ENCODE peak calls at places on chromosome 12, in five cellular contexts. F is ovary, A is osteoblast, I is MM.1S, B is gastrocnemius medialis. U is an unnamed sample. For H3K9me3, the result is how much of the 10 kb centered on the place peaks cover.

GRCh38 chr12:54378791-54379400 is 5.6 kb downstream of the ZNF385A start:
- DNase-seq in A (peak), I (peak), F (peak), B (no peak), U (peak)

GRCh38 chr12:69240625-69240984 is 1.2 kb downstream of the CPSF6 start:
- DNase-seq in I (peak), F (no peak), B (no peak), A (peak), U (no peak)

GRCh38 chr12:3047961-3048360 is 29.2 kb upstream of the TSPAN9 start:
- DNase-seq in F (no peak), I (no peak), B (no peak), A (peak), U (no peak)

GRCh38 chr12:32296541-32296940 is 102.8 kb upstream of the FGD4 start:
- DNase-seq in F (no peak), I (no peak), B (no peak), A (no peak), U (no peak)

GRCh38 chr12:120971299-120972180 is 6.8 kb upstream of the HNF1A start:
- DNase-seq in A (peak), B (no peak), F (no peak), I (peak), U (no peak)

GRCh38 chr12:47808049-47808448 is 11.7 kb downstream of the HDAC7 start:
- DNase-seq in B (peak), A (no peak), I (peak), F (peak), U (peak)

GRCh38 chr12:106296179-106296877 is 6.2 kb upstream of the TCP11L2 start:
- DNase-seq in F (no peak), A (peak), I (no peak), B (peak), U (no peak)

GRCh38 chr12:117827660-117828059 is 141.1 kb downstream of the KSR2 start:
- DNase-seq in I (no peak), A (no peak), F (no peak), B (no peak), U (no peak)

GRCh38 chr12:113228394-113229028 is 7.2 kb downstream of the TPCN1 start:
- DNase-seq in I (no peak), F (no peak), A (peak), B (peak), U (no peak)

DNA sequence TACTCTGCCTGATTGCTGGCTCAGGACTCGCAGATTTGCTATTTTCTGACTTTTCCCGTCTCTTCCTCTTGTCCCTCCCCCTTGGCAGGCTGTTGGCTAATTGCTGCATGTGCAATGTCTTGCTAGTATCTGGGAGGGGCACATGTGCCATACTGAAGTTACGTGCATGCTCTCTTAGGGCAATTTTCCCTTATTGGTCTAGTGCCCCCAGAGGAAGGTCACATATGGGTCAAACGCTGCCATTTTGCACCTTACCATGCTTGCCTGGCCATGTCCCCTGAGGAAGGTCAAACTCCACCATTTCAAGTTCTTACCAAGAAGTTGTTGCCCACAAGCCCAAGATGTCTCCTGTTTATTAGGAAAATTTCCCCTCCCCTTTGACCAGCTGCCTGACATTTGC is 13.9 kb upstream of the ERC1 start:
- DNase-seq in F (no peak), B (no peak), I (no peak), A (no peak), U (no peak)
- TF ChIP-seq CTCF in F (no peak), B (no peak), I (peak), A (no peak), U (no peak)

GRCh38 chr12:132954471-132955048 is 1.5 kb downstream of the ZNF605 start:
- DNase-seq in A (peak), F (no peak), I (no peak), B (no peak), U (no peak)

GRCh38 chr12:132951649-132952048 is 4.5 kb downstream of the ZNF605 start:
- DNase-seq in I (no peak), F (no peak), B (no peak), A (no peak), U (no peak)

GRCh38 chr12:132953771-132954170 is 2.3 kb downstream of the ZNF605 start:
- DNase-seq in A (peak), B (no peak), I (no peak), F (no peak), U (no peak)

GRCh38 chr12:132952371-132953162 is 3.5 kb downstream of the ZNF605 start:
- DNase-seq in I (no peak), A (no peak), F (no peak), B (no peak), U (no peak)

GRCh38 chr12:132953163-132953425 is 3.0 kb downstream of the ZNF605 start:
- DNase-seq in I (no peak), F (no peak), B (no peak), A (no peak), U (no peak)
- H3K9me3 ChIP-seq in I (under half), F (under half), B (under half), A (under half), U (half or more)

GRCh38 chr12:85441740-85442139 is 161.7 kb downstream of the ALX1 start:
- DNase-seq in F (no peak), B (no peak), I (no peak), A (no peak), U (no peak)
- TF ChIP-seq CTCF in F (no peak), B (no peak), I (peak), A (peak), U (no peak)

DNA sequence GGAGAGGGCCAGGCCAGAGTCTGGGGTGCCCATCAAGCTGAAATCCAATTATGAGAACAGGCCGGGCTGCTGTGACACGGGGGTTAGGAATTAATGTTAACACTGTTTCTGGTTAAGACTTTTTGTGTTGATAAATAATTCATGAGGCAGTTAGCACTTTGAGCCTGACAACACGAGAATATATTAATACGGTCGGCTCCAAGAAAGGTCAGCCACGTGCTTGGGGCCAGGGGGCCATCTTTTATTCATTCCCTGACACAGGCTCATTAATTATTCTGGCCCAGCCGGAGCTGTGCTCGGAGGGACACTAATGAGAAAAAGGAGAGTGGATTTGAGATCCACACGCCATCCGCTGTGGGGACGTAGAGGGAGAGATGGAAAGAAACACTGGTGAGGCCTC is 45.1 kb downstream of the FBRSL1 start:
- DNase-seq in F (no peak), A (no peak), I (no peak), B (no peak), U (no peak)
- H3K9me3 ChIP-seq in F (under half), A (under half), I (under half), B (under half), U (under half)

DNA sequence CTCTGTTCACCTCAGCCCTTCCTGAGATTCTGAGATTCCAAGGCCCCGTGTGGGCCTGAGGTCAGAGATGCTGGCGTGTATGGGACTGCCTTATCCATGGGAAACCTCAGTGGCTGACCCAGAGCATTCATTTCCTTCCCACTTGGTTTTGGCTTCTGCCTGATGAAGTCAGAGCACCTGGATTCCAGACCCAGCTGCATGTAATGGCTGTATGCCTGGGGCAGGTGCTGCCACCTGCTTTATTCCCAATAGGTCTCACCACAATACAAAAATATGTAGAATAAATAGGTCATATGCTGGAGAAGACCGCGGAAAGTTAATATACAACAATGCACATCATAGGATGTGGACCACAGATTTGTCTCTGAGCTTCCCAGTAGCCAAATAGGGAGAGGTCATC is 25.6 kb downstream of the FIGNL2 start:
- DNase-seq in A (peak), F (no peak), I (no peak), B (no peak), U (no peak)
- TF ChIP-seq CTCF in A (no peak), F (no peak), I (no peak), B (no peak), U (no peak)